ENCODE peak calls at places on chromosomes 11 and 22, in four cellular contexts. Z is IMR-90; D is CD4-positive, alpha-beta T cell; I is stomach. U is an unnamed sample.

GRCh38 chr11:90744169-90744568 is 521.3 kb upstream of the CHORDC1 start:
- DNase-seq in D (no peak), I (no peak), Z (no peak), U (no peak)

GRCh38 chr11:77151804-77152513 is 23.9 kb downstream of the MYO7A start:
- DNase-seq in I (no peak), D (peak; percentile 17), Z (peak; percentile 32), U (peak; percentile 22)

GRCh38 chr22:32206774-32207758 is 2.2 kb upstream of the RFPL2 start:
- DNase-seq in D (peak; percentile 44), I (peak; percentile 51), Z (no peak), U (peak; percentile 80)

GRCh38 chr11:66168289-66168688 is 98.2 kb downstream of the PACS1 start:
- DNase-seq in D (no peak), Z (no peak), I (no peak), U (no peak)

GRCh38 chr11:106288057-106288456 is 210.6 kb downstream of the AASDHPPT start:
- DNase-seq in D (no peak), I (no peak), Z (no peak), U (no peak)

GRCh38 chr11:43579171-43579918 is 101.2 kb upstream of the HSD17B12 start:
- DNase-seq in I (no peak), D (no peak), Z (peak; percentile 42), U (no peak)

GRCh38 chr22:26779108-26779507 is 121.7 kb downstream of the MIAT start:
- DNase-seq in D (no peak), Z (no peak), I (no peak), U (no peak)

GRCh38 chr22:42611076-42611475 is 3.6 kb downstream of the POLDIP3 start:
- DNase-seq in Z (peak; percentile 52), I (no peak), D (no peak), U (no peak)

GRCh38 chr22:47178339-47178738 is 415.9 kb downstream of the TBC1D22A start:
- DNase-seq in D (no peak), Z (no peak), I (no peak), U (no peak)

GRCh38 chr22:32103648-32104326 is 55.3 kb downstream of the C22orf42 start:
- DNase-seq in D (no peak), I (no peak), Z (peak; percentile 3), U (no peak)

GRCh38 chr11:78651136-78651775 is 76.6 kb upstream of the NARS2 start:
- DNase-seq in Z (peak; percentile 5), I (no peak), D (no peak), U (no peak)

GRCh38 chr22:42074153-42074750 is at the start of gene PHETA2:
- DNase-seq in I (peak; percentile 61), D (peak; percentile 53), Z (peak; percentile 25), U (peak; percentile 30)

GRCh38 chr11:57348636-57349323 is 10.6 kb downstream of the P2RX3 start:
- DNase-seq in D (no peak), Z (peak; percentile 13), I (no peak), U (no peak)

GRCh38 chr11:30911247-30911646 is 325.1 kb upstream of the MPPED2 start:
- DNase-seq in I (no peak), Z (no peak), D (no peak), U (no peak)

GRCh38 chr11:89442801-89443200 is 48.4 kb downstream of the NOX4 start:
- DNase-seq in D (no peak), I (no peak), Z (no peak), U (no peak)

GRCh38 chr11:79440451-79441158 is at the start of gene TENM4:
- DNase-seq in I (peak; percentile 56), D (no peak), Z (peak; percentile 92), U (no peak)

GRCh38 chr11:124207102-124207792 is 24.1 kb downstream of the OR10D3 start:
- DNase-seq in Z (no peak), D (no peak), I (no peak), U (no peak)

GRCh38 chr11:6900327-6900999 is 8.2 kb upstream of the OR2D2 start:
- DNase-seq in D (no peak), I (no peak), Z (peak; percentile 8), U (no peak)

GRCh38 chr11:69122642-69123431 is 32.9 kb upstream of the SMIM38 start:
- DNase-seq in D (peak; percentile 31), I (peak; percentile 96), Z (peak; percentile 70), U (peak; percentile 95)

GRCh38 chr11:68584097-68584496 is 100.2 kb upstream of the GAL start:
- DNase-seq in D (peak; percentile 49), I (peak; percentile 40), Z (peak; percentile 4), U (peak; percentile 32)

GRCh38 chr11:40328890-40329617 is 1130.4 kb downstream of the LRRC4C start:
- DNase-seq in D (no peak), I (peak; percentile 69), Z (peak; percentile 100), U (peak; percentile 39)

GRCh38 chr11:117096140-117096972 is 1.9 kb downstream of the SIK3 start:
- DNase-seq in Z (no peak), I (no peak), D (peak; percentile 40), U (peak; percentile 24)

GRCh38 chr11:68780829-68781228 is 29.5 kb upstream of the TESMIN start:
- DNase-seq in Z (no peak), D (no peak), I (peak; percentile 87), U (peak; percentile 90)

GRCh38 chr11:12418019-12418611 is 40.7 kb downstream of the PARVA start:
- DNase-seq in Z (peak; percentile 57), I (no peak), D (no peak), U (no peak)

GRCh38 chr11:66336234-66337102 is at the start of gene RIN1:
- DNase-seq in D (no peak), I (peak; percentile 75), Z (peak; percentile 99), U (peak; percentile 79)

GRCh38 chr22:40462195-40462988 is 92.0 kb downstream of the SGSM3 start:
- DNase-seq in I (no peak), Z (no peak), D (peak; percentile 6), U (peak; percentile 73)

GRCh38 chr22:20979243-20979809 is 2.8 kb upstream of the LZTR1 start:
- DNase-seq in Z (peak; percentile 67), I (peak; percentile 67), D (peak; percentile 60), U (peak; percentile 76)

GRCh38 chr11:65571940-65572339 is 398 bp upstream of the FAM89B start:
- DNase-seq in I (peak; percentile 36), Z (peak; percentile 44), D (no peak), U (peak; percentile 51)

GRCh38 chr11:4027746-4028145 is 66.9 kb upstream of the RRM1 start:
- DNase-seq in D (no peak), Z (peak; percentile 9), I (no peak), U (no peak)

GRCh38 chr11:114167355-114168085 is 108.0 kb downstream of the ZBTB16 start:
- DNase-seq in D (no peak), I (no peak), Z (no peak), U (no peak)

GRCh38 chr11:57496109-57496820 is 19.2 kb downstream of the SLC43A1 start:
- DNase-seq in D (no peak), I (peak; percentile 51), Z (no peak), U (no peak)

GRCh38 chr11:59174664-59175033 is 2.7 kb downstream of the DTX4 start:
- DNase-seq in D (no peak), Z (peak; percentile 70), I (peak; percentile 43), U (peak; percentile 94)

GRCh38 chr11:45906965-45907591 is at the start of gene FREY1:
- DNase-seq in D (no peak), Z (no peak), I (no peak), U (no peak)

GRCh38 chr22:49218142-49218541 is 609.5 kb downstream of the BRD1 start:
- DNase-seq in I (no peak), D (no peak), Z (no peak), U (no peak)

GRCh38 chr11:46427364-46427763 is 35.8 kb upstream of the CHRM4 start:
- DNase-seq in D (no peak), I (no peak), Z (peak; percentile 11), U (no peak)

DNA sequence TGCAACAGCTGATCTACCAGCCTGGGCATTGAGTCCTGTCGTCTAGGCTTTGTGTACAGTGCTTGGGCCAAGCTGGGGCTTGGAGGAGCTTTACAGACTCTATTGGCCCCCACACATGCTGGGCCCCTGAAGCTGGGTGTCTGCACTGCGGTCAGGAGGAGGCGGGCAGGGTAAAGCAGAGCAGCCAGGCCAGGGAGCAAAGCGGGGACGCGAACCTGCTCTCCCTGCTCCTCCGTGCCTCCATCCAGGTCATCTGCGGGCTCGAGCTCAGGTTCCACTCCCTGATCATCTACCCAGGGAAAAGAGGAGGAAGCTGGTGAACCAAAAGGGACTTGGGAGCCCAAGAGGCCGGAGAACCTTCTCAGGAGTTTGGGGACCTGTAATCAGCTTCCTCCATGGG is 27.0 kb downstream of the USH1C start:
- DNase-seq in D (no peak), Z (no peak), I (no peak), U (no peak)
- H3K27me3 ChIP-seq in D (peaks cover 4% of the 10 kb centered on the region), Z (peaks cover 15% of the 10 kb centered on the region), I (no peaks in the 10 kb centered on the region), U (no peaks in the 10 kb centered on the region)

DNA sequence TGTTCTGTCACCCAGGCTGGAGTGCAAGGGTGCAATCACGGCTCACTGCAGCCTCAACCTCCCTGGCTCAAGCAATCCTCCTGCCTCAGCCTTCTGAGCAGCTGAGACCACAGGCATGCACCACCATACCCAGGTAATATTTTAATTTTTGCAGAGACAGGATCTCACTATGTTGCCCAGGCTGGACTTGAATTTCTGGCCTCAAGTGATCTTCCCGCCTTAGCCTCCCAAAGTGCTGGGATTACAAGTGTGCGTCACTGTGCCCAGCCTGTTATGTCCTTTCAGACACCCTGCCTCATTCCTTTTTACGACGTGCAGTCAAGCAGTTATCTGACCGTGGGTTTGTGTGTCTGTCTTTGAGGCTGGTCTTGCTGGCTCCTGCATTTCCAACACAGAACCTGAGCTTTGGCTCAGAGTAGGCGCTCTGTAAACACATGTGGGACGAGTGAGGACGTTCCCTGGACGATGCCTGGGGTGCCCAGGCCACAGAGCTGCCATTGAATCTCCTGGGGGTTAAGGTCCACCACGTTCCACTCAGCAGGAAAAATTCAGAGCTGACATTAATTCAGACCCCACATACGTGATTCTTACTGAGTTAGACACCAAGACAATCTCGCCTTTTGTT is 21.6 kb upstream of the EMID1 start:
- DNase-seq in Z (no peak), D (no peak), I (no peak), U (no peak)
- H3K27me3 ChIP-seq in Z (peaks cover 6% of the 10 kb centered on the region), D (no peaks in the 10 kb centered on the region), I (no peaks in the 10 kb centered on the region), U (no peaks in the 10 kb centered on the region)

DNA sequence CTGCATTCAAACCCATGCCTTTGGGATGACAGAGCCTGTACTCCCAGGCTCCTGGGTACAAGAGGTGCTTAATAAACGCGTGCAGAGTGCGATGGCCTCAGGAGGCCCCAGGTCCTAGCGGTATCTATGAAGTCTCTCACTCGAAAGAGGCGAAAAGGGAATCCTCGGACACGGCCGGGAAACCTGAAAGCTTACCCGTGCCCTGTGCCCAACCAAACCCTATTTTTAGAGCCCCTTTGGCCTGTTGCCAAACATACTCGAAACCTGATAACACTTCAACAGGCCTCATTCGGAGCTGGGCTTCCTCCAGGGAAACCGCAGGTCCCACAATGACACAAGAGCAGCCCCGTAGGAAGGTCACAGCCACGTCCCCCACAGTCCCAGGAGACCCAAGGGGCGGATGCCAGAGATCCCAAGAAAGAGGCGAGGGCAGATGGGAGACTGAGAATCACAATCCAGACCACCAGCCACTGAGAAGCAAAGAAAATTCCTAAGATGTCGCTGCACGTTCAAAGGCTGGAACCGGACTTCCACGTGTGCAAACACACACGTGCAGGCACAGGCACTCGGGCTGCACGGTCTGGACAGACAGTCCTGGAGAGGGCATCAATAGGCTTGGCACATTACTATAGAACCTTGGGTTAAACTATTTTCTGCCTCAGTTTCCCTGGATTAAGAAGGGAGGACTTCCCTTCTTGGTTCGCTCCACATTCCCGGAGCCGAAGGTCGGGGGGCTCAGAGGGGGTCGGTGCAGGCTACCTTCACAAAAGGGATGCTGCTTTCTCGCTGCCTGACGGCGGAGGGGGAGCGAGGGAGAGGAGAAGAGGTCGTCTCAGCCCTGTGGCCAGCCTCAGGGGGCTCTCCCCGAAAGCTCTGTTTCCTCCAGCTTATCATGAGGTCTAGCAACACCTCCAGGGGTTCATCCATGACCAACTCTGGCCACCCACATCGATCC is 8.2 kb downstream of the PDGFB start:
- DNase-seq in I (peak; percentile 76), Z (no peak), D (no peak), U (peak; percentile 33)
- H3K27me3 ChIP-seq in I (peaks cover 13% of the 10 kb centered on the region), Z (peaks cover 11% of the 10 kb centered on the region), D (peaks cover 24% of the 10 kb centered on the region), U (peaks cover 6% of the 10 kb centered on the region)

GRCh38 chr11:8209208-8209807 is 40.5 kb upstream of the RIC3 start:
- DNase-seq in I (peak; percentile 33), Z (no peak), D (no peak), U (no peak)
- H3K27me3 ChIP-seq in I (peaks cover 9% of the 10 kb centered on the region), Z (peaks cover 19% of the 10 kb centered on the region), D (peaks cover 11% of the 10 kb centered on the region), U (no peaks in the 10 kb centered on the region)